ENCODE peak calls at places on chromosomes 4 and X, in six cellular contexts. I is A172, L is esophagus squamous epithelium, V is coronary artery, G is kidney epithelial cell, Q is DMS79. K is an unnamed sample.

GRCh38 chrX:71282514-71283408 is 674 bp upstream of the NONO start:
- DNase-seq in I (no peak), V (no peak), Q (no peak), L (no peak), G (peak), K (peak)

GRCh38 chr4:107734120-107734519 is 14.1 kb upstream of the PAPSS1 start:
- DNase-seq in L (no peak), I (no peak), Q (no peak), G (no peak), V (no peak), K (no peak)

GRCh38 chrX:17564689-17565409 is 172.4 kb upstream of the SCML1 start:
- DNase-seq in L (no peak), Q (no peak), V (no peak), G (no peak), I (peak), K (no peak)

GRCh38 chrX:25069209-25069608 is 53.4 kb upstream of the ARX start:
- DNase-seq in G (no peak), I (no peak), V (no peak), Q (no peak), L (no peak), K (no peak)

GRCh38 chrX:103789004-103789403 is 12.4 kb downstream of the PLP1 start:
- DNase-seq in G (no peak), V (no peak), Q (no peak), L (no peak), I (no peak), K (no peak)

GRCh38 chrX:118739577-118739976 is 12.2 kb downstream of the IL13RA1 start:
- DNase-seq in V (no peak), I (no peak), G (no peak), Q (no peak), L (no peak), K (no peak)

GRCh38 chr4:40585201-40585789 is 44.4 kb downstream of the RBM47 start:
- DNase-seq in G (no peak), Q (no peak), L (no peak), I (no peak), V (no peak), K (no peak)

GRCh38 chr4:66475596-66475995 is 805.3 kb upstream of the EPHA5 start:
- DNase-seq in V (no peak), Q (no peak), L (no peak), G (no peak), I (no peak), K (no peak)

GRCh38 chr4:174423257-174423944 is 98.9 kb downstream of the HPGD start:
- DNase-seq in G (peak), I (peak), V (no peak), Q (no peak), L (no peak), K (peak)

GRCh38 chrX:15334561-15334960 is 762 bp downstream of the PIGA start:
- DNase-seq in G (no peak), L (no peak), V (no peak), Q (peak), I (peak), K (peak)

GRCh38 chr4:2947926-2948325 is 15.3 kb downstream of the NOP14 start:
- DNase-seq in I (no peak), L (no peak), G (no peak), Q (no peak), V (peak), K (no peak)